ENCODE peak calls at places on chromosomes 7 and 10, in ten cellular contexts. F is tibial artery; T is pancreas; Q is stomach; E is mammary epithelial cell; I is CD4-positive, CD25-positive, alpha-beta regulatory T cell; P is IMR-90; C is GM12864; H is ascending aorta; R is brain microvascular endothelial cell. Y is an unnamed sample.

GRCh38 chr7:56092789-56093531 is at the start of gene PHKG1:
- DNase-seq in I (no peak), T (peak), E (peak), H (no peak), C (no peak), Q (peak), P (peak), F (peak), R (peak), Y (peak)

GRCh38 chr10:99583702-99584101 is 36.5 kb downstream of the SLC25A28 start:
- DNase-seq in F (no peak), C (no peak), E (no peak), T (no peak), P (no peak), R (no peak), Q (no peak), I (no peak), H (no peak), Y (no peak)

GRCh38 chr7:103487419-103487818 is 41.4 kb upstream of the SLC26A5 start:
- DNase-seq in P (no peak), R (no peak), F (no peak), I (no peak), Q (no peak), E (no peak), T (no peak), C (no peak), H (no peak), Y (no peak)

GRCh38 chr10:23556727-23557440 is 118.0 kb downstream of the OTUD1 start:
- DNase-seq in P (peak), R (peak), E (peak), C (no peak), I (no peak), H (no peak), Q (no peak), F (no peak), T (no peak), Y (no peak)

GRCh38 chr7:129781128-129781855 is 169.8 kb downstream of the NRF1 start:
- DNase-seq in P (no peak), R (no peak), E (no peak), I (no peak), F (no peak), Q (no peak), T (no peak), C (no peak), H (no peak), Y (no peak)

GRCh38 chr7:460374-461117 is 59.1 kb downstream of the PDGFA start:
- DNase-seq in C (no peak), F (peak), Q (no peak), T (peak), I (no peak), E (no peak), R (no peak), P (peak), H (no peak), Y (no peak)

GRCh38 chr10:119412244-119412750 is 130.2 kb downstream of the RGS10 start:
- DNase-seq in P (peak), E (no peak), Q (peak), T (no peak), I (no peak), H (peak), R (no peak), C (no peak), F (peak), Y (no peak)

GRCh38 chr10:49023071-49023470 is 83.4 kb upstream of the LRRC18 start:
- DNase-seq in R (no peak), I (no peak), H (no peak), P (no peak), Q (no peak), E (no peak), C (no peak), T (no peak), F (no peak), Y (no peak)

GRCh38 chr7:78149787-78150186 is 351.2 kb downstream of the PHTF2 start:
- DNase-seq in F (no peak), R (peak), T (no peak), I (no peak), P (peak), C (no peak), E (no peak), Q (no peak), H (no peak), Y (no peak)

GRCh38 chr7:132435016-132435990 is 141.0 kb downstream of the PLXNA4 start:
- DNase-seq in Q (no peak), R (no peak), E (no peak), T (no peak), C (no peak), F (no peak), I (no peak), P (no peak), H (no peak), Y (no peak)

GRCh38 chr7:101884671-101885596 is 67.5 kb downstream of the CUX1 start:
- DNase-seq in E (no peak), I (no peak), H (no peak), C (peak), P (no peak), Q (no peak), T (no peak), F (no peak), R (no peak), Y (no peak)

GRCh38 chr10:120422459-120422858 is 34.6 kb upstream of the PLPP4 start:
- DNase-seq in C (no peak), I (no peak), F (no peak), P (peak), T (no peak), H (no peak), R (peak), E (peak), Q (no peak), Y (no peak)

GRCh38 chr7:106895246-106895864 is 30.3 kb downstream of the PIK3CG start:
- DNase-seq in Q (no peak), H (no peak), P (no peak), I (no peak), F (no peak), E (no peak), R (no peak), T (no peak), C (no peak), Y (no peak)

GRCh38 chr7:92739091-92739490 is 97.3 kb downstream of the CDK6 start:
- DNase-seq in T (no peak), F (no peak), P (no peak), C (no peak), Q (no peak), H (no peak), I (no peak), E (no peak), R (no peak), Y (no peak)

GRCh38 chr7:92740713-92741126 is 95.7 kb downstream of the CDK6 start:
- DNase-seq in E (peak), P (peak), R (peak), F (no peak), I (no peak), H (no peak), Q (no peak), T (no peak), C (no peak), Y (no peak)

GRCh38 chr7:92740134-92740533 is 96.2 kb downstream of the CDK6 start:
- DNase-seq in R (no peak), F (no peak), P (no peak), C (no peak), E (no peak), Q (no peak), I (no peak), H (no peak), T (no peak), Y (no peak)

GRCh38 chr7:92745241-92745640 is 91.1 kb downstream of the CDK6 start:
- DNase-seq in P (no peak), I (no peak), E (no peak), T (no peak), F (no peak), R (no peak), Q (no peak), H (no peak), C (no peak), Y (no peak)

GRCh38 chr7:92742186-92742585 is 94.2 kb downstream of the CDK6 start:
- DNase-seq in T (no peak), P (no peak), R (no peak), I (no peak), Q (no peak), C (no peak), E (no peak), F (no peak), H (no peak), Y (no peak)
- H3K4me3 ChIP-seq in T (no peak), P (no peak), R (no peak), I (no peak), Q (no peak), C (no peak), E (no peak), F (no peak), H (no peak), Y (no peak)

GRCh38 chr10:133328358-133329343 is 8.0 kb downstream of the CALY start:
- DNase-seq in C (no peak), F (no peak), R (no peak), I (no peak), T (no peak), P (no peak), Q (no peak), E (no peak), H (no peak), Y (no peak)

GRCh38 chr10:133326745-133327650 is 9.7 kb downstream of the CALY start:
- DNase-seq in C (no peak), P (peak), R (no peak), F (no peak), E (no peak), Q (no peak), T (peak), H (no peak), I (no peak), Y (no peak)

GRCh38 chr10:133327651-133328357 is 8.9 kb downstream of the CALY start:
- DNase-seq in Q (no peak), C (no peak), H (no peak), E (no peak), P (peak), R (no peak), T (no peak), F (no peak), I (no peak), Y (no peak)

GRCh38 chr10:133332936-133333699 is 3.6 kb downstream of the CALY start:
- DNase-seq in T (no peak), I (no peak), E (no peak), H (no peak), C (no peak), P (no peak), R (no peak), Q (no peak), F (no peak), Y (no peak)

DNA sequence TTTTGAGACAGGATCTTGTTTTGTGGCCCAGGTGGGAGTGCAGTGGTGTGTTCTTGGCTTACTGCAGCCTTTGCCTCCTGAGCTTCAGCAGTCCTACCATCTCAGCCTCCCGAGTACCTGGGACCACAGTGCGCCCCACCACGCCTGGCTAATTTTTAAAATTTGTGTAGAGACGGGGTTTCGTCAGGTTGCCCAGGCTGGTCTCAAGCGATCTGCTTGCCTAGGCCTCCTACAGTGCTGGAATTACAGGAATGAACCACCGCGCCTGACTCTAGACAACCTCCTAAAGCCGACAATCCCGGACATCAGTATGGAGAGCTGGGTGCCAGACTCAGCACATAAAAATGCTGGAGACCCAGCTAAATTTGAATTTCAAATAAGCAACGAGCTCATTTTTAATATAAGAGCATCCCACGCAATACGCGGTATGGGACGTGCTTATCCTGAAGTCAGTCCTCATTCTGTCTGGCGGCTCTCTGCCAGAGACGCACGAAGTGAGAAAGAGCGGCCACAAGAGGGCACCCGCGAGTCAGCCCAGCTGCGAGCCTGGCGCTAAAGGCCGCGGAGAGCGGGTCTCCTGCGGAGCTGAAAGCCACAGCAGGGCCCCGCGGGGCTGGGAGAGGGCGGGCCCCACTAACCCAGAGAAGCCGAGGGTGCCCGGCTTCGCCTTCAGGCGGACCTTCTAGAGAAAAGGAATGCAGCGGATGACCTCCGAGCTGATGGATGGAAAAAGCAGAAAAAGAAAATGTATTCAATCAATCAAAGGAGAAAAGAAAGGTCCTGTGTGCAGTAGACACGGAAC is 7.1 kb downstream of the CALY start:
- DNase-seq in E (peak), R (peak), P (peak), I (peak), F (peak), H (no peak), C (peak), Q (peak), T (peak), Y (no peak)
- H3K4me3 ChIP-seq in E (peak), R (no peak), P (peak), I (no peak), F (peak), H (peak), C (peak), Q (peak), T (peak), Y (peak)

DNA sequence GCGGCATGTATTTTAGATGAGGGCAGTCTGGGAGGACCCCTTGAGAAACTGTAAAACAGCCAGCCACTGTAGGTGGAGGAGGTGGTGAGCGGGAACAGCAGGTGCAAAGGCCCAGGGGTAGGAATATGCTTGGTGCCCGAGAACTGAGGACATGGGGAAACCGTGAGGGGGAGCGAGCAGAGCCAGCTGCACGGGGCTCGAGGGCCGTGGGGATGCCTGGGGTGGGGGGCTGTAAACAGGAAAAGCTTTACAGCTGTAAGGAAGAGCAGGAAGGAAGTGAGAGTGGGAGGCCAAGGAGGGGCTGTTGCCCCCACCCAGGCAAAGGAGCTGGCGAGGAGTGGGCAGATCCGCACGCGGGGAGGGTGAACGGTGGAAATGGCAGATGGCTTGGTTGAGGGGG is 34.3 kb downstream of the ZMIZ1 start:
- DNase-seq in I (no peak), Q (no peak), T (peak), H (no peak), R (no peak), C (no peak), F (no peak), P (no peak), E (no peak), Y (no peak)
- H3K4me3 ChIP-seq in I (no peak), Q (no peak), T (no peak), H (no peak), R (no peak), C (no peak), F (no peak), P (no peak), E (no peak), Y (no peak)

GRCh38 chr10:50572017-50572491 is 51.7 kb downstream of the SGMS1 start:
- DNase-seq in E (no peak), T (no peak), P (no peak), C (no peak), I (no peak), F (no peak), H (no peak), R (no peak), Q (no peak), Y (no peak)
- H3K4me3 ChIP-seq in E (no peak), T (no peak), P (no peak), C (no peak), I (no peak), F (no peak), H (no peak), R (no peak), Q (no peak), Y (no peak)

GRCh38 chr7:87878208-87878735 is 2.0 kb downstream of the DBF4 start:
- DNase-seq in F (no peak), T (no peak), P (peak), C (no peak), I (no peak), R (no peak), H (no peak), Q (no peak), E (peak), Y (no peak)
- H3K4me3 ChIP-seq in F (peak), T (no peak), P (no peak), C (peak), I (peak), R (peak), H (peak), Q (no peak), E (peak), Y (no peak)

GRCh38 chr10:27884185-27884630 is 114.7 kb downstream of the ODAD2 start:
- DNase-seq in C (no peak), E (no peak), P (no peak), T (no peak), Q (no peak), F (no peak), H (no peak), R (no peak), I (no peak), Y (no peak)
- H3K4me3 ChIP-seq in C (no peak), E (no peak), P (no peak), T (no peak), Q (no peak), F (no peak), H (no peak), R (no peak), I (no peak), Y (no peak)

Y was measured in coronary artery.